ENCODE peak calls at places on chromosome 13, in four cellular contexts. I, U, F and C are unnamed samples.
A peak's percentile ranks its signal among the peaks of the same experiment; 100 is the strongest.

GRCh38 chr13:93766719-93767118 is 540.1 kb downstream of the GPC6 start:
- DNase-seq in I (no peak), U (no peak), F (no peak), C (no peak)

GRCh38 chr13:103039183-103039582 is 27.0 kb downstream of the SLC10A2 start:
- DNase-seq in I (no peak), U (no peak), F (no peak), C (no peak)

GRCh38 chr13:49838989-49839388 is 46.5 kb upstream of the KPNA3 start:
- DNase-seq in I (peak; percentile 42), U (no peak), F (no peak), C (no peak)

GRCh38 chr13:79782541-79783216 is 301.7 kb downstream of the NDFIP2 start:
- DNase-seq in I (peak; percentile 93), U (no peak), F (peak; percentile 70), C (peak; percentile 22)

GRCh38 chr13:76597868-76598267 is 288.3 kb downstream of the KCTD12 start:
- DNase-seq in I (no peak), U (no peak), F (no peak), C (no peak)

GRCh38 chr13:100535401-100536135 is 53.0 kb downstream of the GGACT start:
- DNase-seq in I (no peak), U (no peak), F (peak; percentile 50), C (no peak)

GRCh38 chr13:41916173-41916954 is 44.5 kb downstream of the VWA8 start:
- DNase-seq in I (no peak), U (no peak), F (no peak), C (peak; percentile 35)

GRCh38 chr13:51105046-51105445 is 6.0 kb downstream of the C13orf42 start:
- DNase-seq in I (no peak), U (no peak), F (no peak), C (no peak)

GRCh38 chr13:19713186-19713965 is 69.4 kb downstream of the PSPC1 start:
- DNase-seq in I (no peak), U (no peak), F (no peak), C (peak; percentile 36)

GRCh38 chr13:86830046-86830445 is 841.1 kb upstream of the SLITRK5 start:
- DNase-seq in I (no peak), U (no peak), F (no peak), C (no peak)

DNA sequence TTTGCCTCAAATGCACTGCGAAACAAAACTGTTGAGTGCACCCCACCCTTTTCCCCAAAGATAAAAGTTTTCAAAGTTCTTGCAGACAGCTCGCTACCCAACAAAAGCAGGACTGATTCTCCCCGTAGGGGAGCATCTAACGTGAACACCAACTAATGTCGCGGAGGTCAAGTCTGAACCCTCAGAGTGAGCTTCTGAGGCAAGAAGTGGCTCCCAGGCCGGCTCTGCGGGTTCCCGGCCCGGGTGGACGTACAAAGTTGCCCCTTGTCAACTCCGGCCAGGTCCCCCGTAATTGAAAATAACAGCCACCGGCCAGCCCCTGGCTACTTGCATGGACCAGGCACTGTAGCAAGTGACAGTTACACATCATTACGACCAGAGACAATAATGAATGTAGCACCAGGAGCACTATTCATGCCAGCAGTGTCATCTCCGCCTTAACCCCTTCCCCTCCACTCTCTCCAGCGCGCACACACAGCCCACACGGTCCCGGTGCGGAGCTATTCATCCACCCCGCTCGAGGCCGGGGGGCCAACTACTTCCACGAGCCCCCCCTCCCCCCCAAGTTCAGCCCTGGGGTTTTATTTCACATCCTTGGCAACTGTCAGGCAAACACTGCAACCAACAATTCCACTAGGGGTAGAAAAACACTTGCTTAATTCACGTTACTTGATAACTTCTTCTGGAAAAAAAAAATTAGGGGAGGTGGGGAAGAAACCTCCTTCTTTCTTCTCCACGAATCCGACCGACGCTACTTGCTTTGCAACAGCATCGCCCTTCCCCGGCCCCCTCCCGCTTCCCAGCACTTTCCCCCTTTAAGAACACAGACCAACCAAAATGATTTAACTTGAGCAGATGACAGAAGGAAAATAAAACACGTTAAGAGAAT is 1.2 kb downstream of the KLF12 start:
- DNase-seq in I (peak; percentile 57), U (peak; percentile 66), F (peak; percentile 61), C (no peak)
- H3K27ac ChIP-seq in I (no peak overlapping the region), U (peak overlapping the region; percentile 90), F (peak overlapping the region; percentile 97), C (peak overlapping the region; percentile 97)

DNA sequence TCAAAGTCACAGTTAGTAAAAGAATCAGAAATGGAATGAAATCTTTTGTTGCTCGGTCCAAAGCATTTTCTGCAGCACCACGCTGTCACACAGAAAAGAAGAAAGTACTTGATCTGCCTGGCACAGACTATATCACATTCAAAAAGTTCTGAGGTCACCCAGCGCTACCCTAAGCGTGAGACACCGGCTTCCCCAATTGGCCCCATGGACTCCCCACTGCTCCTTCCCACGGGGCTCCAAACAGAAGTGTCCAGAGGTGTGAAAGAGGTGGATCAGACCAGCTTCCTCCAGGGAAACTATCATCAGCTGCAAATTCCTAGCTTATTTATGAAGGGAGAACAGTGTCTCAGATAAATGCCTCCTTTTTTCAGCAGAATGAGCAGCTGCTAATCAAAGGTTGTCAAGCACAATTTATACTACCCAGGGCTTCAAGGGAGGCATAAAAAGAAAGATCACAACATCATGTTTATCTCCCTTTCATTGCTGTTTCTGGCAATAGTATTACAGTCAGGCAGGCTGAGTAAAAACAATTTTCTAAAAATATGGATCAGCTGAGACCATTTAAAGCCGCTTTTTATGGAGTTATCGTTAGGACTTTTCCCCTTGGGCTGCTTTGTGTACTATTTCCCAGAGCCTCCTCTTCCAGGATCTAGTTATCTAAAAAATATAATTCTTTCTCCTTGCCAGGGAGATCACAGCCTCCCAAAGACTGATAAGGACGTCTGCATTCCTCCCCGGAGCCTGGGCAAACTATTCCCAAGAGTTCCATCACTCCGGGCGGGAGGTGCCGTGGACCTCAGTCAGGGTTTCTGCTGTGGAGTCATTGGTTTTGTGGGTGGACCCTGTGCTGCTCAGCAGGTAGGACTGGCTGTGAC is 207.9 kb downstream of the LHFPL6 start:
- DNase-seq in I (no peak), U (no peak), F (no peak), C (no peak)
- TF ChIP-seq CTCF in I (no peak), U (no peak), F (no peak), C (no peak)

GRCh38 chr13:64075543-64076271 is 2660.1 kb upstream of the PCDH20 start:
- DNase-seq in I (no peak), U (no peak), F (no peak), C (no peak)
- H3K27ac ChIP-seq in I (no peak overlapping the region), U (no peak overlapping the region), F (no peak overlapping the region), C (no peak overlapping the region)

GRCh38 chr13:99528547-99528946 is 27.3 kb downstream of the TM9SF2 start:
- DNase-seq in I (peak; percentile 8), U (peak; percentile 60), F (no peak), C (no peak)
- TF ChIP-seq CTCF in I (peak; percentile 31), U (peak; percentile 38), F (no peak), C (no peak)

GRCh38 chr13:64158910-64159309 is 2743.3 kb upstream of the PCDH20 start:
- DNase-seq in I (no peak), U (no peak), F (no peak), C (peak; percentile 0)

GRCh38 chr13:64154514-64154913 is 2738.9 kb upstream of the PCDH20 start:
- DNase-seq in I (no peak), U (no peak), F (no peak), C (no peak)
- H3K27ac ChIP-seq in I (no peak overlapping the region), U (no peak overlapping the region), F (no peak overlapping the region), C (no peak overlapping the region)

DNA sequence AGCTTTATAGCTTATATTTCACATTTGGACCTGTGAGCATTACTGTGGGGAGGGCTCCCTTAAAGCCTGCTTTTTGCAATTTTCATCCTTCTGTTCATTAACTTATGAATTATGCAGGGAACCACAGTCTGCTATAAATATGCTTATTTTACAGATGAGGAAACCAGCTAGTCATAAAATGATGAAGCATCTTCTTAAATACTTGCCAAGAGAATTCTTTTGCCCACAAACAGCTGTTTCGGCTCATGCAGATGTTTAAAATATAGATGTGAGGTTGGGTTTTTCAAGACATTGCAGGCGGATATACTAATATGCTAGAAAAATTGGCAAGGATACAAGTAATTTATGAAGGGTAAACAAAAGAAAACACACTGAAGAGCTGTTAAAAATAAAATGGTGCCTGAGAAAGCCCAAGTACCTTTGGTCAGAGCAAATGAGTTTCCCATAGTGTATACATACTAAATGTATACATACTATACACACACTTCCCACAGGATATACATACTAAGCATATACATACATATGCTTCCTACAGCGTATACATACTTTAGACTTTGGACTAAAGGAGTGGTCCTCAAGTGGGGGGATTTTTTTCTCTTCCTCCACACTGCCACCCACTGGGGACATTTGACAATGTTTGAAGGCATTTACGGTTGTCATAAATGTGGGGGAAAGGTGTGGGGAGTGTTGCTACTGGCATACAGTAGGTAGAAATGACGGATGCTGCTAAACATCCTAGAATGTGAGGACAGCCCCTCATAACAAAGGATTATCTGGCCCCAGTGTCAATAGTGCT is 164.9 kb upstream of the CSNK1A1L start:
- DNase-seq in I (no peak), U (no peak), F (no peak), C (no peak)
- TF ChIP-seq CTCF in I (peak; percentile 30), U (no peak), F (no peak), C (no peak)

DNA sequence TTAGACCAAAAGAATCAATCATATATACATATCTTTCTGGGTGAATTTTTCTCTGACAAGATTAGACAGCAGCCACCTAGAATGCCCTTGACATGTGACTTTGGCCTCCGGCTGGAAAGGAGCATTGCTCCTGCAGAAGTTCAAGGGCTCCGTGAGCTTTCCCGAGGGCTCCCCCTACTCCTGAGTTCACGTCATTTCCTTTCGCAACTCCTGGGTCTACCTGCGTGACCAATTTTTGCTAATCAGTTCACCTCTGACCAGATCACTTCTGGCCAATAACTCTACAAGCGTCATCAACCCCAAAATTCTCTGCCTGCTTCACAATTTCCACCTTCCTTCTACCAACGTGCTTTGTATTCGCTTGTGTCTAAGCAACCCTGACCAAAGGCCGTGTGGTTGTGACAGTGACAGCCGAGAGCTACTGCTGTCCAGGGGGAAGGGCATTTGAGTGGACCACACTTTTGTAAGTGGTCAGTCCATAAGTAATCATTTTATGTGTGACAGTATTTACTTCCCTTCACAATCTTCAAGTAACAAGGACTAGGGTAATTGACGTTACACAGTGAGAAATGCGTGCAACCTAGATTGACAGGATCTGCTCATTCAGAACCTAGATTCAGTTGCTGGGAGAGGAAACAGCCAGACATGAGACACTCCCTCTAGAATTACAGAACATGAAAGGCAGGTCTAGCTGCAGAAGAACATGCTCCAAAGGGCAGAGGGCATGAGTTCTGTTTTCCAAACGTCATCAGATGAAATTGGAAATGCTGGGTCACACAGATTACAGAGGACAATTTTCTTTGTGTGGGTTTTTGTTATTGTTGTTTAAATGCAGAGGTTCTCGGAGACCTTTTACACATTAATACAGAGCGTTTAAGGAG is 145.9 kb upstream of the SPACA7 start:
- DNase-seq in I (no peak), U (peak; percentile 22), F (no peak), C (no peak)
- H3K27ac ChIP-seq in I (no peak overlapping the region), U (no peak overlapping the region), F (no peak overlapping the region), C (no peak overlapping the region)

GRCh38 chr13:43786766-43787517 is at the start of gene ENOX1:
- DNase-seq in I (peak; percentile 88), U (peak; percentile 47), F (no peak), C (peak; percentile 28)
- TF ChIP-seq CTCF in I (peak; percentile 25), U (no peak), F (peak; percentile 58), C (peak; percentile 26)

GRCh38 chr13:48436661-48437242 is 23.8 kb upstream of the LPAR6 start:
- DNase-seq in I (no peak), U (no peak), F (no peak), C (no peak)
- H3K27ac ChIP-seq in I (no peak overlapping the region), U (no peak overlapping the region), F (peak overlapping the region; percentile 33), C (peak overlapping the region; percentile 75)